ENCODE peak calls at places on chromosomes 16 and 17, in six cellular contexts. D, L, K, H, Y and R are unnamed samples.

GRCh38 chr16:31785126-31785525 is 88.5 kb upstream of the ZNF267 start:
- DNase-seq in D (no peak), L (no peak), K (no peak), H (no peak), Y (no peak), R (no peak)

GRCh38 chr16:19745286-19746018 is 27.4 kb downstream of the IQCK start:
- DNase-seq in D (no peak), L (no peak), K (no peak), H (no peak), Y (no peak), R (peak)

GRCh38 chr16:50848755-50849514 is 107.0 kb downstream of the CYLD start:
- DNase-seq in D (no peak), L (no peak), K (no peak), H (no peak), Y (no peak), R (no peak)

GRCh38 chr17:60134396-60135159 is 15.2 kb upstream of the CA4 start:
- DNase-seq in D (no peak), L (peak), K (peak), H (no peak), Y (no peak), R (peak)

GRCh38 chr17:46138470-46138869 is 54.8 kb downstream of the KANSL1 start:
- DNase-seq in D (no peak), L (no peak), K (no peak), H (no peak), Y (no peak), R (no peak)

GRCh38 chr17:32859857-32860525 is 16.9 kb downstream of the MYO1D start:
- DNase-seq in D (no peak), L (no peak), K (no peak), H (peak), Y (no peak), R (no peak)

GRCh38 chr16:81946206-81946605 is 65.1 kb downstream of the SDR42E1 start:
- DNase-seq in D (no peak), L (no peak), K (peak), H (peak), Y (no peak), R (peak)

GRCh38 chr17:67477687-67478086 is 100.6 kb downstream of the PITPNC1 start:
- DNase-seq in D (no peak), L (no peak), K (peak), H (no peak), Y (no peak), R (peak)

GRCh38 chr17:44881145-44881544 is 18.1 kb downstream of the EFTUD2 start:
- DNase-seq in D (no peak), L (no peak), K (no peak), H (no peak), Y (no peak), R (no peak)

GRCh38 chr17:72305964-72306551 is 185.2 kb downstream of the SOX9 start:
- DNase-seq in D (no peak), L (no peak), K (peak), H (no peak), Y (no peak), R (peak)

GRCh38 chr17:57099165-57099564 is 14.1 kb downstream of the AKAP1 start:
- DNase-seq in D (no peak), L (no peak), K (no peak), H (no peak), Y (no peak), R (no peak)

GRCh38 chr17:4944163-4944553 is 4.1 kb downstream of the RNF167 start:
- DNase-seq in D (no peak), L (no peak), K (no peak), H (peak), Y (no peak), R (no peak)

GRCh38 chr16:81449241-81449640 is 4.6 kb downstream of the CMIP start:
- DNase-seq in D (no peak), L (no peak), K (no peak), H (no peak), Y (no peak), R (no peak)

GRCh38 chr16:86765389-86766026 is 187.2 kb downstream of the FOXL1 start:
- DNase-seq in D (no peak), L (no peak), K (no peak), H (no peak), Y (no peak), R (no peak)

GRCh38 chr16:22191966-22192260 is 14.2 kb upstream of the EEF2K start:
- DNase-seq in D (no peak), L (no peak), K (no peak), H (no peak), Y (no peak), R (no peak)

GRCh38 chr17:66200685-66201092 is 8.8 kb upstream of the CEP112 start:
- DNase-seq in D (peak), L (no peak), K (peak), H (peak), Y (peak), R (peak)

GRCh38 chr16:89712476-89712805 is 8.3 kb downstream of the VPS9D1 start:
- DNase-seq in D (peak), L (no peak), K (peak), H (peak), Y (no peak), R (no peak)

GRCh38 chr16:57863434-57864160 is 61.3 kb upstream of the KIFC3 start:
- DNase-seq in D (peak), L (peak), K (peak), H (peak), Y (peak), R (peak)

GRCh38 chr16:4981473-4981872 is 23.3 kb downstream of the SEC14L5 start:
- DNase-seq in D (no peak), L (no peak), K (no peak), H (no peak), Y (no peak), R (no peak)

GRCh38 chr16:160691-161190 is 5.0 kb upstream of the HBM start:
- DNase-seq in D (no peak), L (no peak), K (no peak), H (no peak), Y (no peak), R (no peak)

GRCh38 chr17:66661411-66661843 is 173.5 kb upstream of the CACNG5 start:
- DNase-seq in D (no peak), L (no peak), K (peak), H (no peak), Y (no peak), R (peak)

GRCh38 chr16:70725024-70725911 is 39.4 kb upstream of the MTSS2 start:
- DNase-seq in D (no peak), L (peak), K (no peak), H (no peak), Y (no peak), R (no peak)
- H3K4me3 ChIP-seq in D (no peak), L (no peak), K (no peak), H (no peak), Y (no peak), R (no peak)

DNA sequence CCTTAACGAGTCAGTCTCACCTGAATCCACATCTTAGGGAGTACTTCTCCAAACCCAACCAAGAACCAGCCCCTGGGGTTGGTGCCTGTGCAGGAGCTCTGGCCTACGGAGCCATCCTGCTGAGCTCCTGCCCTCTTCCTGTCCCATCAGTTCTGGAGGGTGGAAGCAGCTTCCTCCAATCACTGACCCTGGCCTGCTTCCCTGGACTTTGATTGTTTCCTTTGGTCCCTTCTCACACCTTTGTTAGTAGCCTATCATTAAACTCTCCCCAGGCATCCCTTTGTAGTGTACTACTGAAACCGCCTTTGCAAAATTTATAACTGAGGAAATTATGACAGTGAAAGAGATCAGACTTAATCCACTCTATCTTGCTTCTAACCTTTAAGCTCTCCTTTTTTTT is 21.1 kb upstream of the C16orf87 start:
- DNase-seq in D (no peak), L (no peak), K (no peak), H (no peak), Y (no peak), R (no peak)
- H3K4me3 ChIP-seq in D (no peak), L (no peak), K (no peak), H (no peak), Y (no peak), R (no peak)

DNA sequence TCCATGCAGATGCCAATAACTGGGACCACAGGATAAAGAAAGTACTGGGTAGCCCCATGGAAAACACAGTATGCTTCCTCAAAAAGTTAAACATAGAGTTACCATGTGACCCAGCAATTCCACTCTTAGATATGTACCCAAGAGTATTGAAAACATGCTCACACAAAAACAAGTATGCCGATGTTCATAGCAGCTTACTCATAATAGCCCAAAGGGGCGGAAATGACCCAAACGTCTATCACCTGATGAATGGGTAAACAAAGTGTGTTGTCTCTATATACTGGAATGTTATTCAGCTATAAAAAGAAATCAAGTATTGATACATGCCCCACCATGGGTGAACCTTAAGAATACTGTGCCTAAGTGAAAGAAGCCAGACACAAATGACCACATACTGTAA is 55.4 kb downstream of the CYB5B start:
- DNase-seq in D (no peak), L (no peak), K (no peak), H (no peak), Y (peak), R (no peak)
- H3K4me3 ChIP-seq in D (no peak), L (no peak), K (no peak), H (no peak), Y (no peak), R (no peak)

DNA sequence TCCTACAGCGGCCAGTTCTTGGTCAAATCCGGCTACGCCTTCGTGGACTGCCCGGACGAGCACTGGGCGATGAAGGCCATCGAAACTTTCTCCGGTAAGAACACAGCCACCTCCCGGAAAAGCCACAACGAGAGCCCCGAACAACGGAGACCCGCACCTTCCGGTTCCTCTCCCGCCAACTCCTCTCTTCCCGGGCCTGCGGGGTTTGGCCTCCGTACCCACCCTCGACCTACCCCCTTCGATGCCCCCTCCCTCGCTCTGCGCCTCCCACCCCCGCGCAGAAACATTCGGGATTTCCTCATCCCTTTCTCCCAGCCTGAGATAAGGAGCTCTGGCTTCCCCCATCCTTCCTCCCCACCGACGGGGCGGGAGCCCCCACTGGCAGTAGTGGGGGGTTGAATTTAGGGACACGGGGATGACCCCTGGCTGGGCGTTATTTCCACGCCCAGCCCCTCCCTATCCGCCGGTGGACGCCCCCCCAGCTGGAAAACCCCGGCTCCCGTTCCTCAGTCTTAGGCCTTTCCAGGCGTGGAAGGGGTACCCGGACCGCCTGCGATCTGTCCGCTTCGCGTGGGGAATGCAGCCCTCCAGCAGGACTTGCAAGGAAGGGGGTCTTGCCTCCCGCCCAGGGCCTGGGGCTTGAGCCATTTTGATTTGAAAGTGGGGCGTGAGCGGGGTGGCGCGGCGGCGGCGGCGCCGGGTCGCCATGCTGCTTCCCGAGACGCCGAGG is 807 bp downstream of the IGF2BP1 start:
- DNase-seq in D (peak), L (no peak), K (no peak), H (no peak), Y (no peak), R (peak)
- H3K4me3 ChIP-seq in D (peak), L (no peak), K (peak), H (peak), Y (peak), R (peak)

GRCh38 chr17:74763565-74764387 is 12.4 kb downstream of the NAT9 start:
- DNase-seq in D (peak), L (no peak), K (no peak), H (no peak), Y (no peak), R (no peak)
- H3K4me3 ChIP-seq in D (peak), L (no peak), K (no peak), H (no peak), Y (no peak), R (no peak)

DNA sequence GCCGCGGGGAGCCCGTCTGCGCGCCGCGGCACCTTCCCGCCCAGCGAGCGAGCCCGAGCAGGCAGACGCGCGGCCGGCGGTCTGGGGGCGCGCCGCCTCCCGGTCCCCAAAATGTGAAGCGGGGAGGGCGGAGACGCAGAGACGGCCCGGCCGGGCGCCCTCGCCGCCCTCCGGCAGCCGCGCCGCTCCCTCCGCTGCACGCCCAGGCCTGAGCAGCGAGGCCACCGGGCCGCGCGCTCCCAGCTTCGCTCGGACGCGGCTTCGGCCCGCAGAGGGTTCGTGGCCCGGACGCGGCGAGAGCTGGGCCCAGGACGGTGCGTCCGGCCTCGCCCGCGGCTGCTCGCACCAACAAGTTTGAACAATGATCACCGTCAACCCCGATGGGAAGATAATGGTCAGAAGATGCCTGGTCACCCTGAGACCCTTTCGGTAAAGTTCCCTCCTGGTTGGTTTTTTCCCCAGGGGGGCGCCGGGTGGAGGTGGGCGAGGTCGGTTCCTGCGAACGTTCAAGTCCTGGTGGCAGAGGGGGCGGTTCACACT is 535 bp downstream of the MGAT5B start:
- DNase-seq in D (peak), L (no peak), K (no peak), H (no peak), Y (no peak), R (no peak)
- H3K4me3 ChIP-seq in D (peak), L (no peak), K (no peak), H (no peak), Y (peak), R (no peak)

DNA sequence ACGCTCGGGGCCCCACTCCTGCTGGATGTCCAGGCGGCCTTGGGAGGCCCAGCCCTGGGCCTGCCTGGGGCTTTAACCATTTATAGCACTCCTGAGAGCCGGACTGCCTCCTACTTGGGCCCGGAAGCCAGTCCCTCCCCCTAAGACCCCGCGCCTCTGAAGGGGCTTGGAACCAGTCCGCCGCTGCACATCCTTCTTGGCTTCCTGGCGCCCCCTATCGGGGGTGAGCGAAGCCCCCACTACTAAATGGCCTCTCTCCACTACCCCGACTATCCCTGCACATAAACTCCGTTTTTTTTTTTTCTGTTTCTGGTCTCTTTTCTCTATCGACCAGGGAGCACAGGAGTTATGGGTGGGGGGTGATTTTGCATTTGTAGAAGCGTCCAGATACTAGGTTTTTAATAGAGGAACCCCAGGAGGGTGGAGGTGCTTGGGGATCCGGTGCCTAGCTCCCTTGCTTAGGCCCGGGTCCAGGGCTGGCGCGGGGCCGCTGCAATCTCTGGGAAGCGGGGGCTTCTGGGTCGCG is 633 bp upstream of the NOL3 start:
- DNase-seq in D (peak), L (no peak), K (peak), H (peak), Y (no peak), R (no peak)
- H3K4me3 ChIP-seq in D (peak), L (peak), K (peak), H (no peak), Y (no peak), R (peak)

GRCh38 chr17:82457071-82457789 is 1.3 kb upstream of the NARF start:
- DNase-seq in D (no peak), L (no peak), K (peak), H (no peak), Y (no peak), R (no peak)
- H3K4me3 ChIP-seq in D (peak), L (peak), K (no peak), H (no peak), Y (no peak), R (peak)

GRCh38 chr16:54912720-54913119 is 17.9 kb upstream of the IRX5 start:
- DNase-seq in D (no peak), L (no peak), K (no peak), H (peak), Y (no peak), R (no peak)
- H3K4me3 ChIP-seq in D (no peak), L (no peak), K (no peak), H (no peak), Y (no peak), R (no peak)

GRCh38 chr16:15031596-15031995 is 24.3 kb downstream of the NTAN1 start:
- DNase-seq in D (no peak), L (peak), K (no peak), H (no peak), Y (no peak), R (no peak)

GRCh38 chr16:15034266-15035162 is 21.4 kb downstream of the NTAN1 start:
- DNase-seq in D (no peak), L (peak), K (peak), H (no peak), Y (no peak), R (peak)

GRCh38 chr16:15032547-15033308 is 23.1 kb downstream of the NTAN1 start:
- DNase-seq in D (no peak), L (no peak), K (peak), H (no peak), Y (no peak), R (no peak)

GRCh38 chr16:15035163-15035729 is 20.6 kb downstream of the NTAN1 start:
- DNase-seq in D (no peak), L (peak), K (no peak), H (no peak), Y (peak), R (no peak)

DNA sequence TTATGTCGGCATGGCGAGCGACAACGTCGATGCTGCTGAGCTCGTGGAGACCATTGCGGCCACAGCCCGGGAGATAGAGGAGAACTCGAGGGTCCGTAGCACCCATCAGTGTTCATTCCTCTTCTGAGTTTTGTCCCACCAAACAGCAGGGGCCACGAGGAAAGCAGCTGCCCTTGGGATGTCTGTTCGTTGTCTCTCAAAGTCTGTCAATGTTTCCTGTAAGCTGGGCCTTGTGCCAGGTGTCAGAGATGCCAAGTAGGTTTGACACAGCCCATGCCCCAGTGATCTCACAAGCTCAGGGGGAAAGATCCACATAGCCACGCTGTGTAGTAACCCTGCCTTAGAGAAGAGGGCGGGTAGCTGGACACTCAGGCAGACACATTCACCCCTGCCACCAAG is 22.6 kb downstream of the NTAN1 start:
- DNase-seq in D (no peak), L (peak), K (no peak), H (no peak), Y (no peak), R (no peak)
- H3K4me3 ChIP-seq in D (no peak), L (no peak), K (no peak), H (no peak), Y (no peak), R (no peak)